ENCODE peak calls at places on chromosomes 12 and 14, in six cellular contexts. One of them, this sample, is unnamed.

GRCh38 chr14:91614187-91614586 is 104.1 kb upstream of the PPP4R3A start:
- DNase-seq in kidney tubule cell: peak
- DNase-seq in BJ: no peak
- DNase-seq in activated naive CD8-positive, alpha-beta T cell treated with anti-CD3 and anti-CD28 coated beads, Interleukin-2, amount 50 U/mL, for 24 hours: no peak
- DNase-seq in natural killer cell: no peak
- DNase-seq in GOT3: no peak
- DNase-seq in this sample: no peak

GRCh38 chr12:99746538-99746937 is 99.0 kb downstream of the GARIN6 start:
- DNase-seq in natural killer cell: no peak
- DNase-seq in activated naive CD8-positive, alpha-beta T cell treated with anti-CD3 and anti-CD28 coated beads, Interleukin-2, amount 50 U/mL, for 24 hours: no peak
- DNase-seq in BJ: no peak
- DNase-seq in GOT3: no peak
- DNase-seq in kidney tubule cell: no peak
- DNase-seq in this sample: no peak

GRCh38 chr14:59123975-59124374 is 64.5 kb upstream of the DAAM1 start:
- DNase-seq in GOT3: no peak
- DNase-seq in natural killer cell: no peak
- DNase-seq in kidney tubule cell: peak
- DNase-seq in activated naive CD8-positive, alpha-beta T cell treated with anti-CD3 and anti-CD28 coated beads, Interleukin-2, amount 50 U/mL, for 24 hours: no peak
- DNase-seq in BJ: no peak
- DNase-seq in this sample: no peak

GRCh38 chr14:104433401-104434213 is 146.0 kb upstream of the C14orf180 start:
- DNase-seq in natural killer cell: no peak
- DNase-seq in GOT3: no peak
- DNase-seq in activated naive CD8-positive, alpha-beta T cell treated with anti-CD3 and anti-CD28 coated beads, Interleukin-2, amount 50 U/mL, for 24 hours: no peak
- DNase-seq in BJ: no peak
- DNase-seq in kidney tubule cell: no peak
- DNase-seq in this sample: no peak

GRCh38 chr12:57731411-57732080 is 7.0 kb downstream of the AGAP2 start:
- DNase-seq in BJ: no peak
- DNase-seq in kidney tubule cell: no peak
- DNase-seq in activated naive CD8-positive, alpha-beta T cell treated with anti-CD3 and anti-CD28 coated beads, Interleukin-2, amount 50 U/mL, for 24 hours: no peak
- DNase-seq in natural killer cell: no peak
- DNase-seq in GOT3: no peak
- DNase-seq in this sample: no peak

GRCh38 chr14:100879782-100880181 is 23.7 kb downstream of the RTL1 start:
- DNase-seq in BJ: no peak
- DNase-seq in natural killer cell: no peak
- DNase-seq in kidney tubule cell: no peak
- DNase-seq in activated naive CD8-positive, alpha-beta T cell treated with anti-CD3 and anti-CD28 coated beads, Interleukin-2, amount 50 U/mL, for 24 hours: no peak
- DNase-seq in GOT3: no peak
- DNase-seq in this sample: no peak

GRCh38 chr12:9751204-9752144 is 9.2 kb downstream of the CD69 start:
- DNase-seq in kidney tubule cell: no peak
- DNase-seq in activated naive CD8-positive, alpha-beta T cell treated with anti-CD3 and anti-CD28 coated beads, Interleukin-2, amount 50 U/mL, for 24 hours: peak
- DNase-seq in natural killer cell: no peak
- DNase-seq in GOT3: no peak
- DNase-seq in BJ: no peak
- DNase-seq in this sample: no peak

GRCh38 chr14:74886001-74886400 is 4.3 kb downstream of the DLST start:
- DNase-seq in activated naive CD8-positive, alpha-beta T cell treated with anti-CD3 and anti-CD28 coated beads, Interleukin-2, amount 50 U/mL, for 24 hours: no peak
- DNase-seq in kidney tubule cell: no peak
- DNase-seq in BJ: peak
- DNase-seq in natural killer cell: no peak
- DNase-seq in GOT3: no peak
- DNase-seq in this sample: no peak

GRCh38 chr14:76576047-76576741 is 185.1 kb upstream of the VASH1 start:
- DNase-seq in natural killer cell: no peak
- DNase-seq in kidney tubule cell: peak
- DNase-seq in GOT3: no peak
- DNase-seq in BJ: no peak
- DNase-seq in activated naive CD8-positive, alpha-beta T cell treated with anti-CD3 and anti-CD28 coated beads, Interleukin-2, amount 50 U/mL, for 24 hours: no peak
- DNase-seq in this sample: no peak

GRCh38 chr14:23172572-23172971 is 10.9 kb downstream of the SLC7A8 start:
- DNase-seq in activated naive CD8-positive, alpha-beta T cell treated with anti-CD3 and anti-CD28 coated beads, Interleukin-2, amount 50 U/mL, for 24 hours: no peak
- DNase-seq in kidney tubule cell: no peak
- DNase-seq in BJ: no peak
- DNase-seq in natural killer cell: no peak
- DNase-seq in GOT3: no peak
- DNase-seq in this sample: no peak

GRCh38 chr12:12717586-12718381 is 616 bp downstream of the CDKN1B start:
- DNase-seq in natural killer cell: no peak
- DNase-seq in kidney tubule cell: peak
- DNase-seq in GOT3: no peak
- DNase-seq in activated naive CD8-positive, alpha-beta T cell treated with anti-CD3 and anti-CD28 coated beads, Interleukin-2, amount 50 U/mL, for 24 hours: peak
- DNase-seq in BJ: no peak
- DNase-seq in this sample: no peak

GRCh38 chr12:89472508-89472907 is 52.1 kb downstream of the GALNT4 start:
- DNase-seq in activated naive CD8-positive, alpha-beta T cell treated with anti-CD3 and anti-CD28 coated beads, Interleukin-2, amount 50 U/mL, for 24 hours: no peak
- DNase-seq in GOT3: no peak
- DNase-seq in kidney tubule cell: peak
- DNase-seq in BJ: no peak
- DNase-seq in natural killer cell: no peak
- DNase-seq in this sample: no peak

GRCh38 chr14:93039649-93040315 is 75.9 kb downstream of the ITPK1 start:
- DNase-seq in GOT3: no peak
- DNase-seq in kidney tubule cell: no peak
- DNase-seq in BJ: no peak
- DNase-seq in natural killer cell: no peak
- DNase-seq in activated naive CD8-positive, alpha-beta T cell treated with anti-CD3 and anti-CD28 coated beads, Interleukin-2, amount 50 U/mL, for 24 hours: no peak
- DNase-seq in this sample: no peak

GRCh38 chr12:120538281-120539156 is 4.4 kb downstream of the RNF10 start:
- DNase-seq in GOT3: no peak
- DNase-seq in natural killer cell: no peak
- DNase-seq in kidney tubule cell: peak
- DNase-seq in activated naive CD8-positive, alpha-beta T cell treated with anti-CD3 and anti-CD28 coated beads, Interleukin-2, amount 50 U/mL, for 24 hours: no peak
- DNase-seq in BJ: no peak
- DNase-seq in this sample: no peak

GRCh38 chr12:75322464-75322863 is 7.7 kb downstream of the CAPS2 start:
- DNase-seq in activated naive CD8-positive, alpha-beta T cell treated with anti-CD3 and anti-CD28 coated beads, Interleukin-2, amount 50 U/mL, for 24 hours: no peak
- DNase-seq in BJ: no peak
- DNase-seq in kidney tubule cell: no peak
- DNase-seq in natural killer cell: no peak
- DNase-seq in GOT3: no peak
- DNase-seq in this sample: no peak

GRCh38 chr12:43158126-43158525 is 393.9 kb downstream of the ADAMTS20 start:
- DNase-seq in activated naive CD8-positive, alpha-beta T cell treated with anti-CD3 and anti-CD28 coated beads, Interleukin-2, amount 50 U/mL, for 24 hours: no peak
- DNase-seq in BJ: no peak
- DNase-seq in GOT3: no peak
- DNase-seq in kidney tubule cell: peak
- DNase-seq in natural killer cell: no peak
- DNase-seq in this sample: no peak

GRCh38 chr12:47824198-47824597 is 4.5 kb upstream of the HDAC7 start:
- DNase-seq in kidney tubule cell: peak
- DNase-seq in activated naive CD8-positive, alpha-beta T cell treated with anti-CD3 and anti-CD28 coated beads, Interleukin-2, amount 50 U/mL, for 24 hours: no peak
- DNase-seq in GOT3: no peak
- DNase-seq in natural killer cell: no peak
- DNase-seq in BJ: no peak
- DNase-seq in this sample: no peak

GRCh38 chr12:127811988-127812387 is 455.0 kb upstream of the TMEM132C start:
- DNase-seq in GOT3: peak
- DNase-seq in activated naive CD8-positive, alpha-beta T cell treated with anti-CD3 and anti-CD28 coated beads, Interleukin-2, amount 50 U/mL, for 24 hours: no peak
- DNase-seq in kidney tubule cell: no peak
- DNase-seq in natural killer cell: no peak
- DNase-seq in BJ: peak
- DNase-seq in this sample: no peak

GRCh38 chr14:44846232-44846824 is 115.4 kb downstream of the KLHL28 start:
- DNase-seq in natural killer cell: no peak
- DNase-seq in GOT3: no peak
- DNase-seq in kidney tubule cell: peak
- DNase-seq in activated naive CD8-positive, alpha-beta T cell treated with anti-CD3 and anti-CD28 coated beads, Interleukin-2, amount 50 U/mL, for 24 hours: no peak
- DNase-seq in BJ: no peak
- DNase-seq in this sample: no peak

GRCh38 chr14:24408764-24409163 is 10.0 kb downstream of the NYNRIN start:
- DNase-seq in natural killer cell: no peak
- DNase-seq in kidney tubule cell: no peak
- DNase-seq in GOT3: no peak
- DNase-seq in BJ: no peak
- DNase-seq in activated naive CD8-positive, alpha-beta T cell treated with anti-CD3 and anti-CD28 coated beads, Interleukin-2, amount 50 U/mL, for 24 hours: no peak
- DNase-seq in this sample: no peak

GRCh38 chr12:546265-546919 is 86.7 kb downstream of the B4GALNT3 start:
- DNase-seq in natural killer cell: no peak
- DNase-seq in BJ: no peak
- DNase-seq in activated naive CD8-positive, alpha-beta T cell treated with anti-CD3 and anti-CD28 coated beads, Interleukin-2, amount 50 U/mL, for 24 hours: no peak
- DNase-seq in GOT3: no peak
- DNase-seq in kidney tubule cell: no peak
- DNase-seq in this sample: no peak

GRCh38 chr12:85923767-85924331 is 49.8 kb downstream of the NTS start:
- DNase-seq in BJ: no peak
- DNase-seq in activated naive CD8-positive, alpha-beta T cell treated with anti-CD3 and anti-CD28 coated beads, Interleukin-2, amount 50 U/mL, for 24 hours: no peak
- DNase-seq in natural killer cell: no peak
- DNase-seq in GOT3: no peak
- DNase-seq in kidney tubule cell: peak
- DNase-seq in this sample: no peak

GRCh38 chr12:104136577-104136976 is 1.4 kb downstream of the NFYB start:
- DNase-seq in kidney tubule cell: no peak
- DNase-seq in BJ: no peak
- DNase-seq in natural killer cell: no peak
- DNase-seq in GOT3: no peak
- DNase-seq in activated naive CD8-positive, alpha-beta T cell treated with anti-CD3 and anti-CD28 coated beads, Interleukin-2, amount 50 U/mL, for 24 hours: no peak
- DNase-seq in this sample: no peak

GRCh38 chr14:76752744-76753143 is 8.5 kb upstream of the VASH1 start:
- DNase-seq in BJ: no peak
- DNase-seq in activated naive CD8-positive, alpha-beta T cell treated with anti-CD3 and anti-CD28 coated beads, Interleukin-2, amount 50 U/mL, for 24 hours: no peak
- DNase-seq in kidney tubule cell: no peak
- DNase-seq in GOT3: no peak
- DNase-seq in natural killer cell: no peak
- DNase-seq in this sample: no peak

GRCh38 chr12:124407074-124407473 is 112.2 kb downstream of the RFLNA start:
- DNase-seq in kidney tubule cell: no peak
- DNase-seq in activated naive CD8-positive, alpha-beta T cell treated with anti-CD3 and anti-CD28 coated beads, Interleukin-2, amount 50 U/mL, for 24 hours: no peak
- DNase-seq in natural killer cell: no peak
- DNase-seq in GOT3: no peak
- DNase-seq in BJ: no peak
- DNase-seq in this sample: no peak

GRCh38 chr14:95288672-95289322 is 30.9 kb downstream of the CLMN start:
- DNase-seq in GOT3: no peak
- DNase-seq in natural killer cell: no peak
- DNase-seq in activated naive CD8-positive, alpha-beta T cell treated with anti-CD3 and anti-CD28 coated beads, Interleukin-2, amount 50 U/mL, for 24 hours: no peak
- DNase-seq in kidney tubule cell: no peak
- DNase-seq in BJ: no peak
- DNase-seq in this sample: no peak

GRCh38 chr12:40688085-40688725 is 4.0 kb upstream of the CNTN1 start:
- DNase-seq in activated naive CD8-positive, alpha-beta T cell treated with anti-CD3 and anti-CD28 coated beads, Interleukin-2, amount 50 U/mL, for 24 hours: no peak
- DNase-seq in kidney tubule cell: no peak
- DNase-seq in GOT3: no peak
- DNase-seq in natural killer cell: no peak
- DNase-seq in BJ: no peak
- DNase-seq in this sample: no peak

GRCh38 chr12:76698966-76699365 is 64.9 kb upstream of the ZDHHC17 start:
- DNase-seq in kidney tubule cell: no peak
- DNase-seq in GOT3: no peak
- DNase-seq in BJ: no peak
- DNase-seq in natural killer cell: no peak
- DNase-seq in activated naive CD8-positive, alpha-beta T cell treated with anti-CD3 and anti-CD28 coated beads, Interleukin-2, amount 50 U/mL, for 24 hours: no peak
- DNase-seq in this sample: no peak

GRCh38 chr12:132558861-132559623 is 51.3 kb downstream of the LRCOL1 start:
- DNase-seq in activated naive CD8-positive, alpha-beta T cell treated with anti-CD3 and anti-CD28 coated beads, Interleukin-2, amount 50 U/mL, for 24 hours: peak
- DNase-seq in kidney tubule cell: peak
- DNase-seq in GOT3: no peak
- DNase-seq in natural killer cell: no peak
- DNase-seq in BJ: no peak
- DNase-seq in this sample: no peak